ENCODE peak calls at places on chromosomes 4 and X, in four cellular contexts. One of them, this sample, is unnamed. For H3K9me3, the result is how much of the 10 kb centered on the place peaks cover.

GRCh38 chr4:184550476-184550875 is 76.1 kb upstream of the IRF2 start:
- DNase-seq in GM23248: no peak
- DNase-seq in IMR-90: no peak
- DNase-seq in PC-3: no peak
- DNase-seq in this sample: no peak

GRCh38 chrX:103517246-103517645 is 2.0 kb downstream of the RAB40A start:
- DNase-seq in GM23248: peak
- DNase-seq in IMR-90: peak
- DNase-seq in PC-3: no peak
- DNase-seq in this sample: peak

GRCh38 chr4:56200275-56200674 is 187.0 kb downstream of the AASDH start:
- DNase-seq in GM23248: no peak
- DNase-seq in PC-3: peak
- DNase-seq in IMR-90: no peak
- DNase-seq in this sample: no peak

GRCh38 chr4:141247430-141247780 is 26.7 kb downstream of the ZNF330 start:
- DNase-seq in IMR-90: no peak
- DNase-seq in PC-3: no peak
- DNase-seq in GM23248: peak
- DNase-seq in this sample: peak

GRCh38 chrX:53280703-53281320 is 572 bp downstream of the IQSEC2 start:
- DNase-seq in IMR-90: peak
- DNase-seq in GM23248: peak
- DNase-seq in PC-3: peak
- DNase-seq in this sample: peak

GRCh38 chrX:44314259-44314734 is 29.2 kb downstream of the EFHC2 start:
- DNase-seq in GM23248: peak
- DNase-seq in IMR-90: peak
- DNase-seq in PC-3: peak
- DNase-seq in this sample: peak

GRCh38 chr4:182643801-182644311 is 273.3 kb downstream of the DCTD start:
- DNase-seq in IMR-90: peak
- DNase-seq in PC-3: no peak
- DNase-seq in GM23248: peak
- DNase-seq in this sample: peak

GRCh38 chrX:13837290-13837745 is 20.4 kb upstream of the GPM6B start:
- DNase-seq in IMR-90: no peak
- DNase-seq in GM23248: no peak
- DNase-seq in PC-3: no peak
- DNase-seq in this sample: no peak

GRCh38 chrX:30949554-30949953 is 60.5 kb upstream of the TAB3 start:
- DNase-seq in PC-3: no peak
- DNase-seq in GM23248: no peak
- DNase-seq in IMR-90: no peak
- DNase-seq in this sample: no peak

GRCh38 chrX:19707472-19707871 is 179.9 kb downstream of the SH3KBP1 start:
- DNase-seq in GM23248: no peak
- DNase-seq in PC-3: no peak
- DNase-seq in IMR-90: no peak
- DNase-seq in this sample: no peak

GRCh38 chrX:45385767-45386166 is 185.1 kb upstream of the DIPK2B start:
- DNase-seq in GM23248: peak
- DNase-seq in IMR-90: peak
- DNase-seq in PC-3: no peak
- DNase-seq in this sample: peak

GRCh38 chrX:108165349-108166111 is 74.0 kb downstream of the ATG4A start:
- DNase-seq in PC-3: peak
- DNase-seq in GM23248: peak
- DNase-seq in IMR-90: peak
- DNase-seq in this sample: peak

GRCh38 chr4:1862055-1862911 is 6.3 kb upstream of the LETM1 start:
- DNase-seq in PC-3: no peak
- DNase-seq in GM23248: no peak
- DNase-seq in IMR-90: no peak
- DNase-seq in this sample: no peak

GRCh38 chr4:1866095-1866755 is 5.0 kb upstream of the NSD2 start:
- DNase-seq in GM23248: no peak
- DNase-seq in PC-3: no peak
- DNase-seq in IMR-90: no peak
- DNase-seq in this sample: no peak

GRCh38 chr4:1863297-1864033 is 7.5 kb upstream of the LETM1 start:
- DNase-seq in PC-3: no peak
- DNase-seq in IMR-90: no peak
- DNase-seq in GM23248: no peak
- DNase-seq in this sample: no peak

GRCh38 chr4:1862961-1863296 is 7.0 kb upstream of the LETM1 start:
- DNase-seq in PC-3: no peak
- DNase-seq in GM23248: no peak
- DNase-seq in IMR-90: no peak
- DNase-seq in this sample: no peak

GRCh38 chr4:1864076-1865008 is 6.9 kb upstream of the NSD2 start:
- DNase-seq in PC-3: no peak
- DNase-seq in GM23248: no peak
- DNase-seq in IMR-90: no peak
- DNase-seq in this sample: no peak
- H3K4me3 ChIP-seq in PC-3: no peak
- H3K4me3 ChIP-seq in GM23248: no peak
- H3K4me3 ChIP-seq in IMR-90: no peak
- H3K4me3 ChIP-seq in this sample: no peak

GRCh38 chr4:147830987-147831386 is 99.1 kb downstream of the ARHGAP10 start:
- DNase-seq in IMR-90: peak
- DNase-seq in PC-3: peak
- DNase-seq in GM23248: peak
- DNase-seq in this sample: peak
- H3K9ac ChIP-seq in IMR-90: no peak
- H3K9ac ChIP-seq in PC-3: peak
- H3K9ac ChIP-seq in GM23248: peak
- H3K9ac ChIP-seq in this sample: peak

GRCh38 chr4:271492-272103 is 33.7 kb downstream of the ZNF732 start:
- DNase-seq in PC-3: no peak
- DNase-seq in IMR-90: no peak
- DNase-seq in GM23248: no peak
- DNase-seq in this sample: no peak

GRCh38 chr4:273312-274017 is 31.8 kb downstream of the ZNF732 start:
- DNase-seq in PC-3: no peak
- DNase-seq in GM23248: no peak
- DNase-seq in IMR-90: no peak
- DNase-seq in this sample: no peak
- H3K9me3 ChIP-seq in PC-3: half or more
- H3K9me3 ChIP-seq in GM23248: under half
- H3K9me3 ChIP-seq in IMR-90: under half
- H3K9me3 ChIP-seq in this sample: half or more

GRCh38 chrX:72304877-72305276 is 837 bp downstream of the CITED1 start:
- DNase-seq in PC-3: no peak
- DNase-seq in IMR-90: no peak
- DNase-seq in GM23248: peak
- DNase-seq in this sample: no peak
- H3K4me3 ChIP-seq in PC-3: no peak
- H3K4me3 ChIP-seq in IMR-90: peak
- H3K4me3 ChIP-seq in GM23248: peak
- H3K4me3 ChIP-seq in this sample: peak

GRCh38 chrX:46588263-46588662 is 14.7 kb downstream of the CHST7 start:
- DNase-seq in GM23248: peak
- DNase-seq in PC-3: peak
- DNase-seq in IMR-90: peak
- DNase-seq in this sample: peak
- H3K9ac ChIP-seq in GM23248: no peak
- H3K9ac ChIP-seq in PC-3: no peak
- H3K9ac ChIP-seq in IMR-90: peak
- H3K9ac ChIP-seq in this sample: peak

This sample was measured in adipocyte.